ENCODE peak calls at places on chromosomes 4 and X, in six cellular contexts. One of them, this sample, is unnamed.

GRCh38 chr4:169410839-169411770 is 140.3 kb upstream of the SH3RF1 start:
- DNase-seq in mesendoderm: peak
- DNase-seq in neuronal stem cell: peak
- DNase-seq in H9: peak
- DNase-seq in IMR-90: peak
- DNase-seq in H1: no peak
- DNase-seq in this sample: peak

GRCh38 chr4:107913283-107913899 is 18.0 kb upstream of the CYP2U1 start:
- DNase-seq in H1: no peak
- DNase-seq in mesendoderm: peak
- DNase-seq in neuronal stem cell: peak
- DNase-seq in IMR-90: peak
- DNase-seq in H9: no peak
- DNase-seq in this sample: peak

GRCh38 chrX:48648299-48648698 is 35.3 kb upstream of the WAS start:
- DNase-seq in H9: peak
- DNase-seq in H1: peak
- DNase-seq in mesendoderm: peak
- DNase-seq in neuronal stem cell: no peak
- DNase-seq in IMR-90: peak
- DNase-seq in this sample: peak

GRCh38 chr4:48109413-48110263 is 24.4 kb downstream of the TXK start:
- DNase-seq in mesendoderm: peak
- DNase-seq in IMR-90: peak
- DNase-seq in neuronal stem cell: no peak
- DNase-seq in H1: no peak
- DNase-seq in H9: no peak
- DNase-seq in this sample: peak

GRCh38 chr4:47741200-47741599 is 96.7 kb downstream of the CORIN start:
- DNase-seq in neuronal stem cell: no peak
- DNase-seq in H9: no peak
- DNase-seq in mesendoderm: no peak
- DNase-seq in IMR-90: peak
- DNase-seq in H1: no peak
- DNase-seq in this sample: peak

GRCh38 chr4:168900080-168900479 is 110.0 kb downstream of the CBR4 start:
- DNase-seq in IMR-90: no peak
- DNase-seq in mesendoderm: no peak
- DNase-seq in H1: no peak
- DNase-seq in H9: no peak
- DNase-seq in neuronal stem cell: no peak
- DNase-seq in this sample: no peak

GRCh38 chr4:147340547-147341225 is 140.2 kb upstream of the EDNRA start:
- DNase-seq in neuronal stem cell: no peak
- DNase-seq in H9: no peak
- DNase-seq in mesendoderm: peak
- DNase-seq in IMR-90: peak
- DNase-seq in H1: no peak
- DNase-seq in this sample: peak

GRCh38 chr4:128461300-128462103 is 173.9 kb upstream of the PGRMC2 start:
- DNase-seq in H1: no peak
- DNase-seq in mesendoderm: peak
- DNase-seq in H9: no peak
- DNase-seq in neuronal stem cell: peak
- DNase-seq in IMR-90: peak
- DNase-seq in this sample: peak

GRCh38 chr4:127870688-127871087 is 10.0 kb upstream of the PLK4 start:
- DNase-seq in H9: no peak
- DNase-seq in neuronal stem cell: no peak
- DNase-seq in mesendoderm: peak
- DNase-seq in H1: no peak
- DNase-seq in IMR-90: peak
- DNase-seq in this sample: peak

GRCh38 chr4:169492436-169493163 is 119.8 kb downstream of the NEK1 start:
- DNase-seq in H1: peak
- DNase-seq in neuronal stem cell: peak
- DNase-seq in H9: peak
- DNase-seq in IMR-90: peak
- DNase-seq in mesendoderm: peak
- DNase-seq in this sample: peak

GRCh38 chr4:88535090-88535755 is 11.6 kb upstream of the PYURF start:
- DNase-seq in mesendoderm: no peak
- DNase-seq in IMR-90: no peak
- DNase-seq in H1: no peak
- DNase-seq in H9: no peak
- DNase-seq in neuronal stem cell: no peak
- DNase-seq in this sample: no peak

GRCh38 chr4:88528861-88529260 is 5.3 kb upstream of the PYURF start:
- DNase-seq in mesendoderm: no peak
- DNase-seq in neuronal stem cell: no peak
- DNase-seq in IMR-90: no peak
- DNase-seq in H9: no peak
- DNase-seq in H1: no peak
- DNase-seq in this sample: no peak

GRCh38 chr4:88533937-88534750 is 10.6 kb upstream of the PYURF start:
- DNase-seq in H1: no peak
- DNase-seq in H9: no peak
- DNase-seq in mesendoderm: peak
- DNase-seq in neuronal stem cell: no peak
- DNase-seq in IMR-90: peak
- DNase-seq in this sample: peak

GRCh38 chr4:88531549-88531948 is 8.0 kb upstream of the PYURF start:
- DNase-seq in neuronal stem cell: no peak
- DNase-seq in IMR-90: no peak
- DNase-seq in mesendoderm: no peak
- DNase-seq in H9: no peak
- DNase-seq in H1: no peak
- DNase-seq in this sample: no peak

DNA sequence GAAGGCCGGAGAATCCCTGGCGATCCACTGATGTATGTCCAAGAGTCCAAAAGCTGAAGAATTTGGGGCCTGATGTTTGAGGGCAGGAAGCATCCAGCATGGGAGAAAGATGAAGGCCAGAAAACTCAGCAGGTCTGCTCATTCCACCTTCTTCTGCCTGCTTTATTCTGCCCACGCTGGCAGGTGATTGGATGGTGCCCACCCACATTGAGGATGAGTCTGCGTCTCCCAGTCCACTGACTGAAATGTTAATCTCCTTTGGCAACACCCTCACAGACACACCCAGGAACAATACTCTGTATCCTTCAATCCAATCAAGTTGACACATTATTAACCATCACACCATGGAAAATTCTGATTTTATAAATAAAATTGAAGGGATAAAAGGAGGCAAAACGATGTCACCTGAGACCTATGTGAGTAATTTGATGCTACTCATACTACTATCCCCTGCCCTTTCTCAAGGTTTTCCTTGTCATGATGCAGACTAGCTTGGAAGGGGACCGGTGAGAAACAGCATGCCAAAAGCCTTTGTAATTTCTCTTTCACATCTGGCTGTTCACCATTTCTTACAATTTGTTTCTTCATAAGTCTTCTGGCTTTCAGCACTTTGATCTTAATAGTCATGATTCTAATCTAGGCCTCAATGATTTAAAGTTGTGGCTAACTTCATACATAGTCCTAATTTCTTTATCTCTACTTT is 9.7 kb upstream of the PYURF start:
- DNase-seq in neuronal stem cell: no peak
- DNase-seq in H1: no peak
- DNase-seq in mesendoderm: peak
- DNase-seq in IMR-90: peak
- DNase-seq in H9: peak
- DNase-seq in this sample: peak
- H2BK15ac ChIP-seq in neuronal stem cell: no peak
- H2BK15ac ChIP-seq in H1: no peak
- H2BK15ac ChIP-seq in mesendoderm: no peak
- H2BK15ac ChIP-seq in IMR-90: peak
- H2BK15ac ChIP-seq in H9: no peak
- H2BK15ac ChIP-seq in this sample: no peak

DNA sequence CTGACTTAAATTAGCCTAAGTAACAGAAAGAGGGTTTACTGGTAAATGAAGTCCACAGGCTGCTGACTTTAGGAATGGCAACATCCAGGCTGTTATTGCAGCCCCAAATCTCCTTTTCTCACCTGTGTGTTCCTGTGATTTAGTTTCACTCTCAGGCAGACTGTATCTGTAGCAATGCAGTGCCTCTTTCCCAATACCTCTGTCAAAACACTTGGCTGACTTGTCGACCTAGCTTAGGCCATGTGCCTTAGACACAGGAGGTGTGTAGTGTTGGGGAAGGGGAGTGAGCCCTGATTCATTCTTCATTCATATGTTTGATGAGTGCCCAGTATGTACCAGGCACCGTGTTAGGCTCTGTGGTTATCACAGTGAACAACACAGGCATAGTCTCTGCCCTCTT is 46.9 kb downstream of the JADE3 start:
- DNase-seq in IMR-90: no peak
- DNase-seq in neuronal stem cell: no peak
- DNase-seq in H1: no peak
- DNase-seq in H9: no peak
- DNase-seq in mesendoderm: no peak
- DNase-seq in this sample: no peak
- H3K4ac ChIP-seq in IMR-90: no peak
- H3K4ac ChIP-seq in neuronal stem cell: no peak
- H3K4ac ChIP-seq in H1: no peak
- H3K4ac ChIP-seq in H9: no peak
- H3K4ac ChIP-seq in mesendoderm: no peak
- H3K4ac ChIP-seq in this sample: no peak

GRCh38 chr4:40514409-40515025 is 115.1 kb downstream of the RBM47 start:
- DNase-seq in mesendoderm: no peak
- DNase-seq in neuronal stem cell: no peak
- DNase-seq in H9: no peak
- DNase-seq in IMR-90: no peak
- DNase-seq in H1: no peak
- DNase-seq in this sample: no peak
- H2BK15ac ChIP-seq in mesendoderm: no peak
- H2BK15ac ChIP-seq in neuronal stem cell: no peak
- H2BK15ac ChIP-seq in H9: no peak
- H2BK15ac ChIP-seq in IMR-90: no peak
- H2BK15ac ChIP-seq in H1: no peak
- H2BK15ac ChIP-seq in this sample: no peak

GRCh38 chrX:24696241-24696640 is 2.5 kb downstream of the POLA1 start:
- DNase-seq in neuronal stem cell: no peak
- DNase-seq in H9: no peak
- DNase-seq in mesendoderm: no peak
- DNase-seq in IMR-90: no peak
- DNase-seq in H1: no peak
- DNase-seq in this sample: no peak
- H3K4ac ChIP-seq in neuronal stem cell: no peak
- H3K4ac ChIP-seq in H9: no peak
- H3K4ac ChIP-seq in mesendoderm: no peak
- H3K4ac ChIP-seq in IMR-90: no peak
- H3K4ac ChIP-seq in H1: no peak
- H3K4ac ChIP-seq in this sample: no peak